ENCODE peak calls at places on chromosomes 7 and 10, in four cellular contexts. M is BJ; T is testis; N is CD8-positive, alpha-beta T cell. A is an unnamed sample.

GRCh38 chr7:24781106-24781505 is 23.8 kb upstream of the GSDME start:
- DNase-seq in N (no peak), M (no peak), T (no peak), A (no peak)

GRCh38 chr10:89003344-89003743 is 12.7 kb downstream of the FAS start:
- DNase-seq in M (no peak), T (no peak), N (no peak), A (no peak)

GRCh38 chr7:157674715-157675426 is 338.1 kb downstream of the DNAJB6 start:
- DNase-seq in M (no peak), N (no peak), T (peak; percentile 2), A (peak; percentile 48)

GRCh38 chr10:71773221-71773971 is at the start of gene VSIR:
- DNase-seq in N (peak; percentile 89), M (peak; percentile 41), T (peak; percentile 88), A (peak; percentile 96)

GRCh38 chr10:29949411-29950011 is 109.9 kb downstream of the JCAD start:
- DNase-seq in M (peak; percentile 92), N (no peak), T (no peak), A (no peak)

GRCh38 chr10:12050528-12050927 is 7.9 kb upstream of the UPF2 start:
- DNase-seq in T (no peak), N (no peak), M (no peak), A (no peak)

GRCh38 chr7:19248681-19249080 is 103.5 kb upstream of the FERD3L start:
- DNase-seq in N (no peak), T (no peak), M (no peak), A (no peak)

GRCh38 chr7:149854611-149855367 is 16.6 kb downstream of the ZNF862 start:
- DNase-seq in N (peak; percentile 45), M (no peak), T (peak; percentile 71), A (no peak)

DNA sequence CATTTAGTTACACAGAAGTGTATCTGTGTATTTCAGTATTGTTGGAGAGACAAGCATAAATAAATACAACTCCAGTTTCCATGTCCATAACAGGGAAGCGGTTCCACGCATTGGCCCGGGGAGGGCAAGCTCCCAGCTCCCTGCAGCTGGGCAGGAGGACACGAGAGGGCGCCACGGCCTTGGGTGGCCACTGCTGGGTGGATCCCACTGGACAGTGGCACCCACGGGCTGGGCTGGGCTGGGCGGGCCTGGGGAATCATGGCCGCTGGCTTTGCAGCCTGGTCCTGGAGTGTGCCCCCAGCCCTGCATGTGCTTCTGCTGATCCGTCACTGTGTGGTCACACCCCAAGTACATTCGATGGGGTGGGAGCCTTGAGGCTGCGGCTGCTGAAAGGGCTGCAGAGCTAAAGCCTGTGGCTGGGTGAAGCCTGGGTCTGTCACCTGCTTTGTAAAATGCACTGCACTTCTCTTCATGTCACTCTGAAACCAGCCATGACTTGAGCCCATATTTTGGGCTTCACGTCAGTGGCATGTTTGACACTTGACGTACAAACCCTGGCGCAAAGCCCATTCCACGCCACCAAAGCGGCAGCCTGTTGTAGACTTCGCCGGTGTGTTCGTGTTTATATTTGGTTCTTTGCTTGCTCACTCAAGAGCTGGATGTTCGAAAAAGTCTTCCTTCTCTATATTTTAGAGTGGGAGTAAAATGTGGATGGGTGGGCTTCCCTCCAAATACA is 27.5 kb downstream of the LRRC27 start:
- DNase-seq in T (no peak), N (no peak), M (no peak), A (peak; percentile 58)
- TF ChIP-seq CTCF in T (no peak), N (no peak), M (peak; percentile 2), A (no peak)

DNA sequence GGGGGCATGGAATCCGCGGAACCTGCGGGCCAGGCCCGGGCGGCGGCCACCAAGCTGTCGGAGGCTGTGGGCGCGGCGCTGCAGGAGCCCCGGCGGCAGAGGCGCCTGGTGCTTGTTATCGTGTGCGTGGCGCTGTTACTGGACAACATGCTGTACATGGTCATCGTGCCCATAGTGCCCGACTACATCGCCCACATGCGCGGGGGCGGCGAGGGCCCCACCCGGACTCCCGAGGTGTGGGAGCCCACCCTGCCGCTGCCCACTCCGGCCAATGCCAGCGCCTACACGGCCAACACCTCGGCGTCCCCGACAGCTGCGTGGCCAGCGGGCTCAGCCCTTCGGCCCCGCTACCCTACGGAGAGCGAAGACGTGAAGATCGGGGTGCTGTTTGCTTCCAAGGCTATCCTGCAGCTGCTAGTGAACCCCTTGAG is 640 bp downstream of the SLC18A3 start:
- DNase-seq in T (no peak), N (no peak), M (no peak), A (peak; percentile 46)
- H3K27me3 ChIP-seq in T (no peaks in the 10 kb centered on the region), N (peaks cover 7% of the 10 kb centered on the region), M (peaks cover 71% of the 10 kb centered on the region), A (peaks cover 96% of the 10 kb centered on the region)

DNA sequence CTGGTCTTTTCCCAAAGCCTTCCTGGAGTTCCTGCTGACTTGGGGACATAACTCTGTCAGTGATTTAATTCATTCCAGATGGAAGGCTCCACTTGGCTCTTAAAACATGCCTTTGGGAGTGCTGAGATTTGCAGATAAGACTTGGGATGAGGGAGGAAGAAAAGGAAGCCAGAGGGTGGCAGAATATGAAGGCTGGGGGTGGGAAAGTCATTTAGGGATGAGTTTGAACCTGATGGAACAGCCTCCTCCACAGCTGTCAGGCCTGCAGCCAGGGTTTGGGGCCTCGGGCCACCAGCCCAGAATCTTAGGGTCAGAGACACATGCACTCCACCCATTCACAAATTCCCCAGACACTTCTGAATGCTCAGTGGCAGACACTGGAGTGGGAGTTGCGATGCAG is 28.4 kb upstream of the EIF5AL1 start:
- DNase-seq in T (peak; percentile 60), N (no peak), M (peak; percentile 92), A (peak; percentile 48)
- H3K4me3 ChIP-seq in T (no peak overlapping the region), N (no peak overlapping the region), M (no peak overlapping the region), A (no peak overlapping the region)

GRCh38 chr7:138979226-138979979 is 1.8 kb downstream of the KIAA1549 start:
- DNase-seq in T (no peak), N (no peak), M (no peak), A (no peak)
- TF ChIP-seq CTCF in T (no peak), N (no peak), M (peak; percentile 5), A (no peak)

A was measured in tibial artery.